ENCODE peak calls at places on chromosome 5, in nine cellular contexts. N is thyroid gland, J is heart left ventricle, I is psoas muscle, Z is pancreas, H is left lung, R is PC-9, L is heart right ventricle, A is body of pancreas. O is an unnamed sample.

GRCh38 chr5:102531506-102531905 is 32.7 kb upstream of the SLCO6A1 start:
- DNase-seq in J (no peak), A (no peak), L (no peak), I (no peak), R (no peak), Z (no peak), H (no peak), N (no peak), O (no peak)

GRCh38 chr5:64666058-64666457 is 24.2 kb upstream of the SHISAL2B start:
- DNase-seq in N (no peak), I (no peak), J (no peak), R (no peak), Z (no peak), H (no peak), A (no peak), L (no peak), O (no peak)

GRCh38 chr5:10456583-10457562 is 15.2 kb downstream of the ROPN1L start:
- DNase-seq in H (no peak), L (no peak), R (peak; percentile 34), J (no peak), I (no peak), Z (no peak), N (no peak), A (no peak), O (no peak)

GRCh38 chr5:165035520-165035919 is 1530.1 kb downstream of the MAT2B start:
- DNase-seq in J (no peak), L (no peak), N (no peak), I (no peak), H (no peak), Z (no peak), R (no peak), A (no peak), O (no peak)

GRCh38 chr5:82911902-82912301 is 165.3 kb downstream of the TMEM167A start:
- DNase-seq in I (no peak), A (no peak), Z (no peak), H (no peak), L (no peak), R (no peak), J (no peak), N (no peak), O (no peak)

GRCh38 chr5:82225525-82226172 is 52.5 kb downstream of the RPS23 start:
- DNase-seq in J (peak; percentile 15), Z (no peak), I (peak; percentile 60), A (peak; percentile 59), N (peak; percentile 59), R (no peak), L (peak; percentile 48), H (peak; percentile 16), O (peak; percentile 56)

GRCh38 chr5:106940986-106941385 is 729.8 kb downstream of the EFNA5 start:
- DNase-seq in A (peak; percentile 29), Z (no peak), R (peak; percentile 51), N (no peak), J (no peak), H (no peak), I (no peak), L (no peak), O (no peak)

GRCh38 chr5:76953551-76954382 is 922 bp downstream of the CRHBP start:
- DNase-seq in H (peak; percentile 78), A (no peak), N (no peak), R (no peak), L (no peak), I (peak; percentile 50), Z (peak; percentile 51), J (peak; percentile 9), O (peak; percentile 13)

GRCh38 chr5:137560414-137560813 is 61.3 kb upstream of the SPOCK1 start:
- DNase-seq in R (no peak), N (no peak), A (no peak), L (no peak), I (no peak), J (no peak), H (no peak), Z (no peak), O (no peak)

GRCh38 chr5:109105631-109106267 is 304.0 kb downstream of the PJA2 start:
- DNase-seq in N (no peak), R (no peak), J (peak; percentile 7), A (no peak), H (no peak), L (peak; percentile 13), I (no peak), Z (no peak), O (no peak)

GRCh38 chr5:107217721-107218130 is 453.0 kb downstream of the EFNA5 start:
- DNase-seq in R (peak; percentile 96), N (peak; percentile 85), H (no peak), Z (no peak), I (peak; percentile 91), A (peak; percentile 16), L (peak; percentile 79), J (peak; percentile 77), O (peak; percentile 81)

GRCh38 chr5:27172708-27173107 is 134.3 kb upstream of the CDH9 start:
- DNase-seq in N (no peak), I (no peak), H (no peak), A (no peak), Z (no peak), L (no peak), J (no peak), R (no peak), O (no peak)

GRCh38 chr5:117652640-117653280 is 1078.1 kb upstream of the SEMA6A start:
- DNase-seq in Z (no peak), J (no peak), H (no peak), R (no peak), N (no peak), A (no peak), L (no peak), I (no peak), O (no peak)

GRCh38 chr5:61332369-61332745 is 299 bp downstream of the ZSWIM6 start:
- DNase-seq in A (peak; percentile 49), Z (peak; percentile 83), H (peak; percentile 88), J (no peak), L (peak; percentile 25), I (peak; percentile 76), R (no peak), N (peak; percentile 45), O (peak; percentile 80)

GRCh38 chr5:14057289-14057688 is 85.9 kb upstream of the TRIO start:
- DNase-seq in R (no peak), H (no peak), I (no peak), A (no peak), J (no peak), Z (no peak), N (no peak), L (no peak), O (no peak)

GRCh38 chr5:93569295-93570164 is 11.5 kb downstream of the NR2F1-AS1 start:
- DNase-seq in N (no peak), L (no peak), Z (no peak), R (no peak), H (no peak), A (no peak), I (no peak), J (no peak), O (no peak)

GRCh38 chr5:71631070-71631469 is 43.9 kb downstream of the MCCC2 start:
- DNase-seq in R (no peak), J (peak; percentile 32), A (peak; percentile 16), I (no peak), H (no peak), L (peak; percentile 49), Z (no peak), N (no peak), O (no peak)

GRCh38 chr5:170444969-170445505 is 55.9 kb upstream of the KCNMB1 start:
- DNase-seq in H (no peak), I (no peak), R (no peak), N (no peak), A (no peak), J (no peak), Z (no peak), L (no peak), O (no peak)
- H3K27ac ChIP-seq in H (no peak overlapping the region), I (no peak overlapping the region), R (no peak overlapping the region), N (no peak overlapping the region), A (no peak overlapping the region), J (no peak overlapping the region), Z (no peak overlapping the region), L (no peak overlapping the region), O (no peak overlapping the region)

GRCh38 chr5:143329843-143330242 is 73.6 kb downstream of the NR3C1 start:
- DNase-seq in A (no peak), I (no peak), H (no peak), J (no peak), N (no peak), Z (no peak), L (no peak), R (no peak), O (no peak)
- H3K4me1 ChIP-seq in A (no peaks in the 10 kb centered on the region), I (peaks cover 66% of the 10 kb centered on the region), H (no peaks in the 10 kb centered on the region), J (peaks cover 40% of the 10 kb centered on the region), N (peaks cover 5% of the 10 kb centered on the region), Z (no peaks in the 10 kb centered on the region), L (peaks cover 54% of the 10 kb centered on the region), R (no peaks in the 10 kb centered on the region), O (peaks cover 5% of the 10 kb centered on the region)

DNA sequence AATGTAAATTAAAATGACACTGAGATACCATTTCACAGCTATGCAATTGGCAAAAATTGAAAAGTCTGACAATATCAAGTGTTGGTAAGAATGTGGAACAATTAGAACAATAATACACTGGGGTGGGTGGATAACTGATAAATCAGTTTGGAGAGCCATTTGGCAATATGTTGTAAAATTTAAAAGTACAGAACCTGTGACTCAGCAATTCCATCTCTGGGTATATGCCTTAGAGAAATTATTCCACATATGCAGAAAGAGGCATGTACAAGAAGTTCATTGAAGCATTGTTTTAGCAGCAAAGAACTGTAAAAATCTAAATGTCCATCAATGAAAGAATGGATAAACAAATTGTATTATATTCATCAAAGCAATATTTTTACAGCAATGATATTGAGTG is 89.3 kb upstream of the NR3C1 start:
- DNase-seq in A (no peak), R (no peak), I (no peak), L (no peak), N (no peak), J (no peak), Z (no peak), H (no peak), O (no peak)
- H3K27me3 ChIP-seq in A (no peaks in the 10 kb centered on the region), R (no peaks in the 10 kb centered on the region), I (no peaks in the 10 kb centered on the region), L (no peaks in the 10 kb centered on the region), N (no peaks in the 10 kb centered on the region), J (no peaks in the 10 kb centered on the region), Z (no peaks in the 10 kb centered on the region), H (no peaks in the 10 kb centered on the region), O (no peaks in the 10 kb centered on the region)

DNA sequence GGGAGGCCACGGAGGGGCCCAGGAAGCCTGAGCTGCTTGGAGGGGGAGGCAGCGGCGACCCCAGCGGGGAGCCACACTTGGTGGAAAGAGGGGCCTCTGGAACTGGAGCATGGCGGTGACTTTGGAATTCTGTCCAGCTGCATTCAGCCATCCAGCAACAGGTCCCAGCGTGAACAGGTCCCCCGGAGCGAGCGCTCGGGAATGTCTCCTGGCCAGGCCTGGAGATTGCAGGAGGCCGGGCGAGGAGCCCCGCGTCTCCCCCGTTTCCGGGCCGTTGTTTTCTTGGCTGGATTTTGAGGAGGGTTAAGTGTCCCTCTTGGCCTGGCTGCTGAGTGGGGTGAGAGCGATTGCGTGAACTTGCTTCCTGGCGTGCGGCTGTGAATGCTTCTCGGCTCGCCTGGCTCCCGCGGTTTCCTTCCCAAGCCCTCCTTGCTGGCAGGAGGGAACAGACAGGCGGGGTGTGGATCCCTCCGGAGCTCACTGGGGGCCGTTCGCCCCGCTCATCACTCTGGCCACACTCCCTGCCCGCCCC is 125.2 kb upstream of the IRX4 start:
- DNase-seq in R (no peak), I (peak; percentile 71), Z (no peak), H (peak; percentile 79), L (no peak), A (no peak), N (peak; percentile 71), J (peak; percentile 38), O (peak; percentile 68)
- H3K27ac ChIP-seq in R (no peak overlapping the region), I (no peak overlapping the region), Z (no peak overlapping the region), H (no peak overlapping the region), L (no peak overlapping the region), A (no peak overlapping the region), N (no peak overlapping the region), J (peak overlapping the region; percentile 15), O (peak overlapping the region; percentile 7)